ENCODE peak calls at places on chromosome 1, in nine cellular contexts. One of them, this sample, is unnamed.

GRCh38 chr1:10835423-10836421 is 39.3 kb upstream of the CASZ1 start:
- DNase-seq in IMR-90: peak
- DNase-seq in Peyer's patch: peak
- DNase-seq in heart right ventricle: peak
- DNase-seq in sigmoid colon: no peak
- DNase-seq in psoas muscle: peak
- DNase-seq in AG09309: no peak
- DNase-seq in NT2/D1: peak
- DNase-seq in naive thymus-derived CD4-positive, alpha-beta T cell: no peak
- DNase-seq in this sample: no peak

GRCh38 chr1:67053535-67053784 is 488 bp downstream of the SLC35D1 start:
- DNase-seq in IMR-90: no peak
- DNase-seq in Peyer's patch: no peak
- DNase-seq in heart right ventricle: peak
- DNase-seq in sigmoid colon: peak
- DNase-seq in psoas muscle: peak
- DNase-seq in AG09309: no peak
- DNase-seq in NT2/D1: no peak
- DNase-seq in naive thymus-derived CD4-positive, alpha-beta T cell: peak
- DNase-seq in this sample: no peak

GRCh38 chr1:31904339-31905092 is 33.7 kb downstream of the PTP4A2 start:
- DNase-seq in IMR-90: peak
- DNase-seq in Peyer's patch: no peak
- DNase-seq in heart right ventricle: no peak
- DNase-seq in sigmoid colon: peak
- DNase-seq in psoas muscle: peak
- DNase-seq in AG09309: no peak
- DNase-seq in NT2/D1: no peak
- DNase-seq in naive thymus-derived CD4-positive, alpha-beta T cell: no peak
- DNase-seq in this sample: peak

GRCh38 chr1:94633051-94633450 is 91.5 kb upstream of the F3 start:
- DNase-seq in IMR-90: peak
- DNase-seq in Peyer's patch: no peak
- DNase-seq in heart right ventricle: no peak
- DNase-seq in sigmoid colon: no peak
- DNase-seq in psoas muscle: no peak
- DNase-seq in AG09309: peak
- DNase-seq in NT2/D1: no peak
- DNase-seq in naive thymus-derived CD4-positive, alpha-beta T cell: no peak
- DNase-seq in this sample: peak

GRCh38 chr1:6007318-6008083 is 15.3 kb upstream of the NPHP4 start:
- DNase-seq in IMR-90: peak
- DNase-seq in Peyer's patch: peak
- DNase-seq in heart right ventricle: no peak
- DNase-seq in sigmoid colon: no peak
- DNase-seq in psoas muscle: peak
- DNase-seq in AG09309: no peak
- DNase-seq in NT2/D1: no peak
- DNase-seq in naive thymus-derived CD4-positive, alpha-beta T cell: no peak
- DNase-seq in this sample: peak

GRCh38 chr1:56525463-56526155 is 53.8 kb downstream of the PLPP3 start:
- DNase-seq in IMR-90: peak
- DNase-seq in Peyer's patch: no peak
- DNase-seq in heart right ventricle: no peak
- DNase-seq in sigmoid colon: no peak
- DNase-seq in psoas muscle: no peak
- DNase-seq in AG09309: no peak
- DNase-seq in NT2/D1: no peak
- DNase-seq in naive thymus-derived CD4-positive, alpha-beta T cell: no peak
- DNase-seq in this sample: no peak

GRCh38 chr1:28091043-28091781 is 2.8 kb upstream of the EYA3 start:
- DNase-seq in IMR-90: peak
- DNase-seq in Peyer's patch: peak
- DNase-seq in heart right ventricle: peak
- DNase-seq in sigmoid colon: no peak
- DNase-seq in psoas muscle: peak
- DNase-seq in AG09309: no peak
- DNase-seq in NT2/D1: peak
- DNase-seq in naive thymus-derived CD4-positive, alpha-beta T cell: peak
- DNase-seq in this sample: no peak

GRCh38 chr1:226662704-226663326 is 76.3 kb downstream of the ITPKB start:
- DNase-seq in IMR-90: peak
- DNase-seq in Peyer's patch: peak
- DNase-seq in heart right ventricle: peak
- DNase-seq in sigmoid colon: peak
- DNase-seq in psoas muscle: peak
- DNase-seq in AG09309: peak
- DNase-seq in NT2/D1: peak
- DNase-seq in naive thymus-derived CD4-positive, alpha-beta T cell: peak
- DNase-seq in this sample: peak

GRCh38 chr1:23466423-23466989 is 17.5 kb downstream of the ASAP3 start:
- DNase-seq in IMR-90: no peak
- DNase-seq in Peyer's patch: no peak
- DNase-seq in heart right ventricle: no peak
- DNase-seq in sigmoid colon: no peak
- DNase-seq in psoas muscle: no peak
- DNase-seq in AG09309: no peak
- DNase-seq in NT2/D1: no peak
- DNase-seq in naive thymus-derived CD4-positive, alpha-beta T cell: no peak
- DNase-seq in this sample: no peak

GRCh38 chr1:29716306-29716705 is 480.0 kb downstream of the PTPRU start:
- DNase-seq in IMR-90: no peak
- DNase-seq in Peyer's patch: no peak
- DNase-seq in heart right ventricle: no peak
- DNase-seq in sigmoid colon: no peak
- DNase-seq in psoas muscle: no peak
- DNase-seq in AG09309: no peak
- DNase-seq in NT2/D1: no peak
- DNase-seq in naive thymus-derived CD4-positive, alpha-beta T cell: no peak
- DNase-seq in this sample: no peak

GRCh38 chr1:67732750-67733151 is 47.8 kb downstream of the GADD45A start:
- DNase-seq in IMR-90: peak
- DNase-seq in Peyer's patch: no peak
- DNase-seq in heart right ventricle: peak
- DNase-seq in sigmoid colon: no peak
- DNase-seq in psoas muscle: no peak
- DNase-seq in AG09309: no peak
- DNase-seq in NT2/D1: no peak
- DNase-seq in naive thymus-derived CD4-positive, alpha-beta T cell: no peak
- DNase-seq in this sample: peak

DNA sequence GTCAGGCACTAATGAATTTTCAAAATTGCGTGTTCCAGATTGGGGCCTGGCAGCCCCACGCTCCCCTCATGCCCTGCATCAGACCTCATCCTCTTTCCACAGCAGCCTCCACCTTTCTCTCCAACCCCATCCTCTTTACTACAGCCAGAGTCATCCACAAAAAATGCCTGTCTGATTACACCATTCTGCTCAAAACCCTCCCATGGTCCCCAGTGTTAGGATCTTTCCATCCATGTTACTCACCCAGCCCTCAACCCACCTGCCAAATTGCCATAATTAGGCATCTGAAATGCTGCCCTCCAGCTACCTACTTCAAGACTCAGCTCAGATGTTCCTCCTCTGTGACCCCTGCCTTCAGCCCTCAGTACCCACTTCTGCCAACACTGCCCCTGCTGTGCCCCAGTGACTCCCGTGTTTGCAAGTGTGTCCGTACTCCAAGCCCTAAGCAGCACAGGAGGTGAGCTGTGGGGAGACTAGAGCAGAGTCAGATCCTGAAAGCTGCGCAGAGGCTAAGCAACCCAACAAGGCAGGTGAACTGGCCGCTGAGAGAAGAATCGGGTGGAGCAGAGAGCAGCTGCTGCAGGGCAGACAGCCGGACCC is 715 bp upstream of the ARTN start:
- DNase-seq in IMR-90: peak
- DNase-seq in Peyer's patch: no peak
- DNase-seq in heart right ventricle: no peak
- DNase-seq in sigmoid colon: no peak
- DNase-seq in psoas muscle: no peak
- DNase-seq in AG09309: no peak
- DNase-seq in NT2/D1: no peak
- DNase-seq in naive thymus-derived CD4-positive, alpha-beta T cell: no peak
- DNase-seq in this sample: no peak
- H3K4me3 ChIP-seq in IMR-90: peak
- H3K4me3 ChIP-seq in Peyer's patch: peak
- H3K4me3 ChIP-seq in heart right ventricle: peak
- H3K4me3 ChIP-seq in sigmoid colon: no peak
- H3K4me3 ChIP-seq in psoas muscle: peak
- H3K4me3 ChIP-seq in AG09309: peak
- H3K4me3 ChIP-seq in NT2/D1: peak
- H3K4me3 ChIP-seq in naive thymus-derived CD4-positive, alpha-beta T cell: no peak
- H3K4me3 ChIP-seq in this sample: peak

GRCh38 chr1:244324176-244324883 is 127.4 kb downstream of the ADSS2 start:
- DNase-seq in IMR-90: no peak
- DNase-seq in Peyer's patch: no peak
- DNase-seq in heart right ventricle: no peak
- DNase-seq in sigmoid colon: no peak
- DNase-seq in psoas muscle: no peak
- DNase-seq in AG09309: no peak
- DNase-seq in NT2/D1: no peak
- DNase-seq in naive thymus-derived CD4-positive, alpha-beta T cell: no peak
- DNase-seq in this sample: no peak
- H3K4me3 ChIP-seq in IMR-90: no peak
- H3K4me3 ChIP-seq in Peyer's patch: no peak
- H3K4me3 ChIP-seq in heart right ventricle: peak
- H3K4me3 ChIP-seq in sigmoid colon: no peak
- H3K4me3 ChIP-seq in psoas muscle: no peak
- H3K4me3 ChIP-seq in AG09309: no peak
- H3K4me3 ChIP-seq in NT2/D1: no peak
- H3K4me3 ChIP-seq in naive thymus-derived CD4-positive, alpha-beta T cell: peak
- H3K4me3 ChIP-seq in this sample: no peak

DNA sequence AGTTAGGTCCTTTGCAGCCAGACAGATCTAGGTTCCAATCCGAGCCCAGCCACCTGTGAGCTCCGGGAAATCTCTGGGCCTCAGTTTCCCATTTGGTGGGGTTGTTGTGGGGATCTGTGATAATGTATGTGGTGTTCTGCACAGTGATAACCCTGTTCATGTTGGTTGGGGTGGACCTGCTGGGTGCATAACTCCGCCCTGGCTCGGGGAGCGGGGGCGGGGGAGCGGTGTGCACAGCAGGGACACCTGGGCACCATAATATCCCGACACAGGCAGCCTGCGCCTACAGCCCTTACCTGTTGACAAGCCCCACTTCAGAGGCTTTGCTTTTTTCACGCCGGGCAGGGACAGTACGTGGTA is 48.0 kb upstream of the ACOT11 start:
- DNase-seq in IMR-90: no peak
- DNase-seq in Peyer's patch: no peak
- DNase-seq in heart right ventricle: no peak
- DNase-seq in sigmoid colon: no peak
- DNase-seq in psoas muscle: no peak
- DNase-seq in AG09309: no peak
- DNase-seq in NT2/D1: no peak
- DNase-seq in naive thymus-derived CD4-positive, alpha-beta T cell: no peak
- DNase-seq in this sample: no peak
- H3K4me3 ChIP-seq in IMR-90: no peak
- H3K4me3 ChIP-seq in Peyer's patch: peak
- H3K4me3 ChIP-seq in heart right ventricle: peak
- H3K4me3 ChIP-seq in sigmoid colon: no peak
- H3K4me3 ChIP-seq in psoas muscle: no peak
- H3K4me3 ChIP-seq in AG09309: no peak
- H3K4me3 ChIP-seq in NT2/D1: peak
- H3K4me3 ChIP-seq in naive thymus-derived CD4-positive, alpha-beta T cell: peak
- H3K4me3 ChIP-seq in this sample: peak

GRCh38 chr1:87478231-87478630 is 149.6 kb downstream of the LMO4 start:
- DNase-seq in IMR-90: peak
- DNase-seq in Peyer's patch: no peak
- DNase-seq in heart right ventricle: peak
- DNase-seq in sigmoid colon: no peak
- DNase-seq in psoas muscle: no peak
- DNase-seq in AG09309: no peak
- DNase-seq in NT2/D1: peak
- DNase-seq in naive thymus-derived CD4-positive, alpha-beta T cell: no peak
- DNase-seq in this sample: no peak

GRCh38 chr1:87472716-87473115 is 144.0 kb downstream of the LMO4 start:
- DNase-seq in IMR-90: no peak
- DNase-seq in Peyer's patch: no peak
- DNase-seq in heart right ventricle: no peak
- DNase-seq in sigmoid colon: no peak
- DNase-seq in psoas muscle: no peak
- DNase-seq in AG09309: no peak
- DNase-seq in NT2/D1: no peak
- DNase-seq in naive thymus-derived CD4-positive, alpha-beta T cell: no peak
- DNase-seq in this sample: no peak

GRCh38 chr1:87474098-87474497 is 145.4 kb downstream of the LMO4 start:
- DNase-seq in IMR-90: no peak
- DNase-seq in Peyer's patch: no peak
- DNase-seq in heart right ventricle: no peak
- DNase-seq in sigmoid colon: no peak
- DNase-seq in psoas muscle: no peak
- DNase-seq in AG09309: no peak
- DNase-seq in NT2/D1: no peak
- DNase-seq in naive thymus-derived CD4-positive, alpha-beta T cell: no peak
- DNase-seq in this sample: no peak

DNA sequence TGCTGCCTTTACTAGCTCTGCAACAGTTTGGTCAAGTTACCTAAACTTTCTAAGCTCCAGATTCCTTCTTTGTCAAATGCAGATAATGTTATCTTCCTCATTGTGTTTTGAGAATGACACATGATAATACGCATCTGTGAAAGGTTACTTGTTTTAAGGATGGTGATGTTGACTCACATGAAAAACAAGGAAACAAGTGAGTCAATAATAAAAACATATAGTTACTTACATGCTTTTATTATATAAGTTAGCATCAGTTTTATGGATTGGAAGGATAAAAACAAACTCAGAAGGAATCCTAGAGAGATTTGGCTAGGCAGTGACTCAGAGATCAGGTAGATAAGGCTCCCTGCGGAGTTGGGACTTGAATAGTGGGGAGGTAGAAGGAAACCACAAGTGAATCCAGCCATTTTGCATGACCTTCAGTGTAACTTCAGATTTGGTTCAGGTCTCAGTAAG is 144.6 kb downstream of the LMO4 start:
- DNase-seq in IMR-90: no peak
- DNase-seq in Peyer's patch: no peak
- DNase-seq in heart right ventricle: no peak
- DNase-seq in sigmoid colon: no peak
- DNase-seq in psoas muscle: no peak
- DNase-seq in AG09309: no peak
- DNase-seq in NT2/D1: peak
- DNase-seq in naive thymus-derived CD4-positive, alpha-beta T cell: no peak
- DNase-seq in this sample: no peak
- H3K4me3 ChIP-seq in IMR-90: no peak
- H3K4me3 ChIP-seq in Peyer's patch: no peak
- H3K4me3 ChIP-seq in heart right ventricle: no peak
- H3K4me3 ChIP-seq in sigmoid colon: no peak
- H3K4me3 ChIP-seq in psoas muscle: no peak
- H3K4me3 ChIP-seq in AG09309: no peak
- H3K4me3 ChIP-seq in NT2/D1: no peak
- H3K4me3 ChIP-seq in naive thymus-derived CD4-positive, alpha-beta T cell: no peak
- H3K4me3 ChIP-seq in this sample: no peak